ENCODE peak calls at places on chromosome 15, in four cellular contexts. One of them, this sample, is unnamed. For H3K9me3 and H3K4me1, the result is how much of the 10 kb centered on the place peaks cover.

GRCh38 chr15:77621847-77622211 is 10.9 kb downstream of the LINGO1 start:
- DNase-seq in PC-9: no peak
- DNase-seq in ovary: no peak
- DNase-seq in neural progenitor cell: no peak
- DNase-seq in this sample: no peak

GRCh38 chr15:67117356-67117755 is 52.0 kb downstream of the SMAD3 start:
- DNase-seq in neural progenitor cell: no peak
- DNase-seq in PC-9: no peak
- DNase-seq in ovary: no peak
- DNase-seq in this sample: no peak

GRCh38 chr15:59283717-59284336 is 77.2 kb downstream of the LDHAL6B start:
- DNase-seq in PC-9: peak
- DNase-seq in neural progenitor cell: no peak
- DNase-seq in ovary: no peak
- DNase-seq in this sample: no peak

GRCh38 chr15:22933641-22934061 is 46.5 kb downstream of the CYFIP1 start:
- DNase-seq in ovary: no peak
- DNase-seq in neural progenitor cell: no peak
- DNase-seq in PC-9: no peak
- DNase-seq in this sample: no peak

GRCh38 chr15:29322407-29322806 is 52.8 kb upstream of the NSMCE3 start:
- DNase-seq in PC-9: no peak
- DNase-seq in neural progenitor cell: peak
- DNase-seq in ovary: no peak
- DNase-seq in this sample: peak

GRCh38 chr15:78315686-78316085 is 16.3 kb upstream of the SKIC8 start:
- DNase-seq in neural progenitor cell: peak
- DNase-seq in PC-9: no peak
- DNase-seq in ovary: no peak
- DNase-seq in this sample: no peak

GRCh38 chr15:25173241-25174028 is 218.6 kb downstream of the SNRPN start:
- DNase-seq in PC-9: no peak
- DNase-seq in ovary: peak
- DNase-seq in neural progenitor cell: no peak
- DNase-seq in this sample: no peak

GRCh38 chr15:69807752-69808151 is 290.0 kb downstream of the TLE3 start:
- DNase-seq in neural progenitor cell: no peak
- DNase-seq in ovary: no peak
- DNase-seq in PC-9: peak
- DNase-seq in this sample: no peak

GRCh38 chr15:61034793-61035710 is 194.1 kb downstream of the RORA start:
- DNase-seq in PC-9: no peak
- DNase-seq in ovary: no peak
- DNase-seq in neural progenitor cell: no peak
- DNase-seq in this sample: no peak

GRCh38 chr15:101578443-101578894 is 73.7 kb downstream of the TM2D3 start:
- DNase-seq in neural progenitor cell: peak
- DNase-seq in ovary: peak
- DNase-seq in PC-9: peak
- DNase-seq in this sample: peak

GRCh38 chr15:35723852-35724251 is 177.9 kb upstream of the DPH6 start:
- DNase-seq in ovary: no peak
- DNase-seq in PC-9: no peak
- DNase-seq in neural progenitor cell: no peak
- DNase-seq in this sample: no peak

GRCh38 chr15:45221053-45221599 is 30.9 kb upstream of the SLC28A2 start:
- DNase-seq in PC-9: no peak
- DNase-seq in neural progenitor cell: no peak
- DNase-seq in ovary: no peak
- DNase-seq in this sample: no peak

GRCh38 chr15:91203619-91204018 is 103.6 kb downstream of the SV2B start:
- DNase-seq in ovary: no peak
- DNase-seq in PC-9: no peak
- DNase-seq in neural progenitor cell: no peak
- DNase-seq in this sample: no peak

GRCh38 chr15:73403171-73403570 is 34.4 kb upstream of the HCN4 start:
- DNase-seq in ovary: no peak
- DNase-seq in PC-9: no peak
- DNase-seq in neural progenitor cell: no peak
- DNase-seq in this sample: no peak

GRCh38 chr15:50911641-50912040 is 3.2 kb downstream of the AP4E1 start:
- DNase-seq in PC-9: no peak
- DNase-seq in neural progenitor cell: no peak
- DNase-seq in ovary: no peak
- DNase-seq in this sample: no peak

GRCh38 chr15:29920515-29920914 is 98.2 kb upstream of the TJP1 start:
- DNase-seq in PC-9: peak
- DNase-seq in neural progenitor cell: no peak
- DNase-seq in ovary: no peak
- DNase-seq in this sample: no peak

GRCh38 chr15:34047893-34048775 is 9.1 kb upstream of the AVEN start:
- DNase-seq in ovary: no peak
- DNase-seq in PC-9: no peak
- DNase-seq in neural progenitor cell: no peak
- DNase-seq in this sample: no peak

GRCh38 chr15:90296996-90297395 is 31.5 kb downstream of the NGRN start:
- DNase-seq in PC-9: no peak
- DNase-seq in ovary: no peak
- DNase-seq in neural progenitor cell: no peak
- DNase-seq in this sample: no peak

GRCh38 chr15:41630616-41631218 is 29.5 kb upstream of the MGA start:
- DNase-seq in PC-9: no peak
- DNase-seq in ovary: no peak
- DNase-seq in neural progenitor cell: no peak
- DNase-seq in this sample: no peak

GRCh38 chr15:60392601-60392985 is 5.2 kb downstream of the ANXA2 start:
- DNase-seq in ovary: no peak
- DNase-seq in neural progenitor cell: no peak
- DNase-seq in PC-9: peak
- DNase-seq in this sample: no peak

GRCh38 chr15:26891448-26891881 is 24.6 kb downstream of the GABRA5 start:
- DNase-seq in PC-9: peak
- DNase-seq in ovary: no peak
- DNase-seq in neural progenitor cell: peak
- DNase-seq in this sample: peak

GRCh38 chr15:78957416-78958093 is 12.7 kb upstream of the CTSH start:
- DNase-seq in PC-9: no peak
- DNase-seq in ovary: no peak
- DNase-seq in neural progenitor cell: no peak
- DNase-seq in this sample: no peak

GRCh38 chr15:38201714-38202113 is 50.9 kb upstream of the SPRED1 start:
- DNase-seq in neural progenitor cell: no peak
- DNase-seq in ovary: no peak
- DNase-seq in PC-9: no peak
- DNase-seq in this sample: no peak

GRCh38 chr15:90231028-90232017 is 2.4 kb downstream of the CIB1 start:
- DNase-seq in ovary: no peak
- DNase-seq in PC-9: no peak
- DNase-seq in neural progenitor cell: no peak
- DNase-seq in this sample: no peak

GRCh38 chr15:57227899-57228298 is 148.4 kb upstream of the CGNL1 start:
- DNase-seq in neural progenitor cell: no peak
- DNase-seq in ovary: no peak
- DNase-seq in PC-9: no peak
- DNase-seq in this sample: no peak

GRCh38 chr15:57235186-57235585 is 141.1 kb upstream of the CGNL1 start:
- DNase-seq in ovary: no peak
- DNase-seq in PC-9: no peak
- DNase-seq in neural progenitor cell: no peak
- DNase-seq in this sample: no peak

GRCh38 chr15:57234156-57234555 is 142.1 kb upstream of the CGNL1 start:
- DNase-seq in neural progenitor cell: no peak
- DNase-seq in ovary: no peak
- DNase-seq in PC-9: no peak
- DNase-seq in this sample: no peak

GRCh38 chr15:57235865-57236264 is 140.4 kb upstream of the CGNL1 start:
- DNase-seq in neural progenitor cell: peak
- DNase-seq in ovary: no peak
- DNase-seq in PC-9: no peak
- DNase-seq in this sample: no peak

DNA sequence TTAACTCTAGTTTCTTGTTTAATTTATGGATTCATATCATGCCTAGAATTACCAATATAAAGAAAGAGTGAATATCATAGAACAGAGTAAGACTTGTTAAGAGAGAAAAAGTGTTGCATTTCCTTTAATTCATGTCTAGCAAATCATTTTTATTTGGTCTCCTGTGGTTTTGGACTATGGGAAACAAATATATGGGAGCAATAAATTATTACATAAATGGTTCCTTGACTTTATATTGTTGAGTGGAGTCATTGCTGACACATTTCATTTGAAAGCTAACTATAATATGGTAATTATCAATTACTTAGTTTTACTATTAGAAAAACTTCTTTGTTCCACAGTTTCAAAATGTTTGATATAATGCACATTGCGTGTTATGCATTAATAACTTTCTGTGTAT is 144.7 kb upstream of the CGNL1 start:
- DNase-seq in PC-9: no peak
- DNase-seq in ovary: no peak
- DNase-seq in neural progenitor cell: no peak
- DNase-seq in this sample: no peak
- H3K9me3 ChIP-seq in PC-9: under half
- H3K9me3 ChIP-seq in ovary: under half
- H3K9me3 ChIP-seq in neural progenitor cell: under half
- H3K9me3 ChIP-seq in this sample: under half

DNA sequence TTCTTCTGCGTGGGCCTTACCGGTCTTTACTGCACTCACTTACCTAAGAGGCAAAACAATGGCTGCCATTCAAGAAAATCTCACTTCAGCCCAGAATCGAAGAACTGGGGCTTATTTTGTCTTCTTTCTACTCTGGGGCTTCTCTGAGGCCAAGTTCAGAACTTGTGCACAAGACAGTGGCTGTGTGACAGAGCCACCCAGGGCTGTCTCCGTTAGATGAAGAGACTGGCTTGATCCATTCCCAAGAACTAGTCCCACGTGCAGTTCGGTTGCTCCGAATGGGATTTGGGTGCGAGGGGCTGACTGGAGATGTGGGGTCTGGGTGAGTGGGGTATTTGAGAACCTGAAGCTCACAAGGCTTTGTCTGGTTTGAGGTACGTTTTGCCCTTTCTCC is 795 bp upstream of the TCF12 start:
- DNase-seq in ovary: peak
- DNase-seq in neural progenitor cell: no peak
- DNase-seq in PC-9: no peak
- DNase-seq in this sample: no peak
- H3K4me3 ChIP-seq in ovary: peak
- H3K4me3 ChIP-seq in neural progenitor cell: peak
- H3K4me3 ChIP-seq in PC-9: peak
- H3K4me3 ChIP-seq in this sample: peak

DNA sequence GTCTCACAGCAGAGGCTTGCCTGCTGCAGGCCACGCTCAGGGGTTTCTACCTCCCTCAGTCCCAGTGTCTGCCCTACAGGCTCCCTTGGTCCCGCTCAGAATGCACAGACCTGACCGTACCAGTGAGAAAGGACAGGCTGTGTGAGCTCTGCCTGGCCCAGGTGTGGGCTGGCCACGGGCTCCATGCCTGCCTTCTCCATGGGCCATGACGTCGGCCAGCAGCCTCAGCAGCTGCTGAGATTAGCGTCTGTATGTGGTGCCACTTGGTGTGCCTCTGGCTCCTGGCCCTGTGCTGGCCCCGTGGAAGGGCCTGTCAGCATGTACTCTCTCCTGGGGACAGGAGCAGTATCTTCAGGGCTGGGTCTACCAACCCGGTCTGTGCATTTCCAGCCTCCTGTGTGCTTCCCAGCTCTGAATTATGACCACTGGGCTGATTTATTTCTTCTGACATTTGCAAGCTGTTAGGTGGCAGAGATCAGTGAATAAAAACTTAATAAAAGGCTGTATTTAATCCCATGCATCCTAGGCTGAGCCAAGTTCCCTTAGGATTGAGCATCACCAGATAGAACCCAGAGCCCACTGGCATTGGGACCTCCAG is 25.7 kb downstream of the KLF13 start:
- DNase-seq in ovary: no peak
- DNase-seq in PC-9: no peak
- DNase-seq in neural progenitor cell: no peak
- DNase-seq in this sample: no peak
- H3K4me1 ChIP-seq in ovary: under half
- H3K4me1 ChIP-seq in PC-9: under half
- H3K4me1 ChIP-seq in neural progenitor cell: under half
- H3K4me1 ChIP-seq in this sample: half or more

GRCh38 chr15:33045066-33045810 is 149.3 kb downstream of the FMN1 start:
- DNase-seq in neural progenitor cell: no peak
- DNase-seq in PC-9: no peak
- DNase-seq in ovary: no peak
- DNase-seq in this sample: no peak
- H3K9me3 ChIP-seq in neural progenitor cell: under half
- H3K9me3 ChIP-seq in PC-9: under half
- H3K9me3 ChIP-seq in ovary: under half
- H3K9me3 ChIP-seq in this sample: under half

GRCh38 chr15:56731571-56731970 is 1.7 kb downstream of the ZNF280D start:
- DNase-seq in neural progenitor cell: no peak
- DNase-seq in PC-9: no peak
- DNase-seq in ovary: no peak
- DNase-seq in this sample: no peak
- H3K4me3 ChIP-seq in neural progenitor cell: no peak
- H3K4me3 ChIP-seq in PC-9: peak
- H3K4me3 ChIP-seq in ovary: peak
- H3K4me3 ChIP-seq in this sample: peak

GRCh38 chr15:94080989-94081605 is 150.3 kb upstream of the MCTP2 start:
- DNase-seq in PC-9: no peak
- DNase-seq in ovary: no peak
- DNase-seq in neural progenitor cell: no peak
- DNase-seq in this sample: no peak
- H3K4me1 ChIP-seq in PC-9: under half
- H3K4me1 ChIP-seq in ovary: under half
- H3K4me1 ChIP-seq in neural progenitor cell: under half
- H3K4me1 ChIP-seq in this sample: half or more

DNA sequence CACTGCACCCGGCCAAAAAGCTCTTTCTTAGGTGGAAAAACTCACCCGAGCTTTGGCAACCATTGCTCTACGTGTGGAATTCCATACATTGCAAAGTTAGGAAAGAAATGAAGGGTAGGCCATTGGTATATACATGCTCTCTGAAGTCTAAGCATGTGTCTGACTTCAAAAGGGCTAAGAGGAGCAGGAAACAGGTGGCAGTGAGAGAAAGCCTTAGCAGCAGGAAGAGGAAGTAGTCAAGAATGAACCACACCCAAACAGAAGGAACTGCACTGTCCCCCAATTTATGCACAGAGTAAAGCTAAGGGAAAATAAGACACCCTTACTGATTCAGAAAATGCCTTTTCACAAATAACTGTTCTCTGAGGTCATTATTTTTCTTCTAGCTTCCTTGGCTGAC is 575.5 kb downstream of the NTRK3 start:
- DNase-seq in ovary: no peak
- DNase-seq in neural progenitor cell: no peak
- DNase-seq in PC-9: no peak
- DNase-seq in this sample: no peak
- H3K9me3 ChIP-seq in ovary: under half
- H3K9me3 ChIP-seq in neural progenitor cell: under half
- H3K9me3 ChIP-seq in PC-9: under half
- H3K9me3 ChIP-seq in this sample: under half

This sample was measured in esophagus muscularis mucosa.